ENCODE peak calls at places on chromosome X, in six cellular contexts. One of them, this sample, is unnamed.

GRCh38 chrX:96693407-96693806 is 8.8 kb downstream of the DIAPH2 start:
- DNase-seq in brain microvascular endothelial cell: no peak
- DNase-seq in CD8-positive, alpha-beta T cell: no peak
- DNase-seq in CD4-positive, alpha-beta T cell: no peak
- DNase-seq in fibroblast of lung: no peak
- DNase-seq in right atrium auricular region: no peak
- DNase-seq in this sample: no peak

GRCh38 chrX:126448681-126449080 is 103.9 kb downstream of the DCAF12L1 start:
- DNase-seq in fibroblast of lung: no peak
- DNase-seq in brain microvascular endothelial cell: no peak
- DNase-seq in CD4-positive, alpha-beta T cell: no peak
- DNase-seq in right atrium auricular region: peak; percentile 16
- DNase-seq in CD8-positive, alpha-beta T cell: no peak
- DNase-seq in this sample: no peak

GRCh38 chrX:80812176-80812575 is 2.5 kb upstream of the BRWD3 start:
- DNase-seq in CD8-positive, alpha-beta T cell: peak; percentile 31
- DNase-seq in CD4-positive, alpha-beta T cell: no peak
- DNase-seq in right atrium auricular region: no peak
- DNase-seq in fibroblast of lung: peak; percentile 26
- DNase-seq in brain microvascular endothelial cell: peak; percentile 46
- DNase-seq in this sample: peak; percentile 54

GRCh38 chrX:12138366-12139313 is at the start of gene FRMPD4:
- DNase-seq in fibroblast of lung: no peak
- DNase-seq in right atrium auricular region: no peak
- DNase-seq in CD8-positive, alpha-beta T cell: no peak
- DNase-seq in CD4-positive, alpha-beta T cell: no peak
- DNase-seq in brain microvascular endothelial cell: no peak
- DNase-seq in this sample: no peak

GRCh38 chrX:30570505-30570904 is 7.1 kb downstream of the TASL start:
- DNase-seq in fibroblast of lung: peak; percentile 33
- DNase-seq in right atrium auricular region: no peak
- DNase-seq in brain microvascular endothelial cell: peak; percentile 6
- DNase-seq in CD4-positive, alpha-beta T cell: no peak
- DNase-seq in CD8-positive, alpha-beta T cell: no peak
- DNase-seq in this sample: no peak

GRCh38 chrX:1452497-1453389 is at the start of gene ASMTL:
- DNase-seq in CD4-positive, alpha-beta T cell: peak; percentile 100
- DNase-seq in right atrium auricular region: peak; percentile 99
- DNase-seq in CD8-positive, alpha-beta T cell: peak; percentile 100
- DNase-seq in fibroblast of lung: peak; percentile 100
- DNase-seq in brain microvascular endothelial cell: peak; percentile 97
- DNase-seq in this sample: peak; percentile 100

GRCh38 chrX:11215191-11215921 is 77.9 kb upstream of the AMELX start:
- DNase-seq in right atrium auricular region: no peak
- DNase-seq in CD8-positive, alpha-beta T cell: no peak
- DNase-seq in fibroblast of lung: no peak
- DNase-seq in brain microvascular endothelial cell: no peak
- DNase-seq in CD4-positive, alpha-beta T cell: no peak
- DNase-seq in this sample: no peak

GRCh38 chrX:14897042-14897441 is 23.8 kb downstream of the MOSPD2 start:
- DNase-seq in right atrium auricular region: no peak
- DNase-seq in CD8-positive, alpha-beta T cell: no peak
- DNase-seq in brain microvascular endothelial cell: no peak
- DNase-seq in fibroblast of lung: no peak
- DNase-seq in CD4-positive, alpha-beta T cell: no peak
- DNase-seq in this sample: no peak

GRCh38 chrX:56729152-56729557 is at the start of gene NBDY:
- DNase-seq in fibroblast of lung: peak; percentile 50
- DNase-seq in CD4-positive, alpha-beta T cell: peak; percentile 15
- DNase-seq in right atrium auricular region: peak; percentile 62
- DNase-seq in CD8-positive, alpha-beta T cell: peak; percentile 27
- DNase-seq in brain microvascular endothelial cell: peak; percentile 37
- DNase-seq in this sample: no peak

GRCh38 chrX:51643377-51643776 is 24.7 kb upstream of the CENPVL3 start:
- DNase-seq in fibroblast of lung: no peak
- DNase-seq in brain microvascular endothelial cell: no peak
- DNase-seq in right atrium auricular region: no peak
- DNase-seq in CD4-positive, alpha-beta T cell: no peak
- DNase-seq in CD8-positive, alpha-beta T cell: no peak
- DNase-seq in this sample: no peak

DNA sequence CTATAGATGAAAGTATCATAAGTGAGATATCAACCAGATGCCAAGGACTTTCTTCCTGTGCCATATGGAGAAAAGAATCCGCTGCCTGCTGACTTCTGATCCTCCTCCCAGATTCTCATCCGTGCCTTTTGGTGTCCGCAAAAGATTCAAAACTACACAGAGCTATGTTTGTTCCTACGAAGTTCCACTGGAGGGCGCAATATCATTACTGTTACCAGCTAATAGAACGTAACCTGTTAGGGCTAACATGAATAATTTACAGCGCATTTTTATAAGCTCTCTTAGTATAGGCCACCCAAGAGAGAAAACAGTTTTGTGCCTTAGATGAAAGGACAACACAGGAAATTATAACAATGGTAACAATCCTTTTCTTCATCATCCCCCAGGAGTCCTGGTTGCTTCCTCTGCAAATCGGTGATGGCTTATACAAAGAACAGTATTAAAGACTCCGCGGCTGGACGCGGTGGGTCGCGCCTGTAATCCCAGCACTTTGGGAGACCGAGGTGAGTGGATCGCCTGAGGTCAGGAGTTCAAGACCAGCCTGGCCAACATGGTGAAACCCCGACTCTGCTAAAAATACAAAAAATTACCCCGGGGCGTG is 22.8 kb upstream of the CENPVL3 start:
- DNase-seq in fibroblast of lung: peak; percentile 64
- DNase-seq in right atrium auricular region: no peak
- DNase-seq in brain microvascular endothelial cell: peak; percentile 32
- DNase-seq in CD8-positive, alpha-beta T cell: no peak
- DNase-seq in CD4-positive, alpha-beta T cell: no peak
- DNase-seq in this sample: no peak
- TF ChIP-seq CTCF in fibroblast of lung: peak; percentile 42
- TF ChIP-seq CTCF in right atrium auricular region: no peak
- TF ChIP-seq CTCF in brain microvascular endothelial cell: peak; percentile 49
- TF ChIP-seq CTCF in CD8-positive, alpha-beta T cell: peak; percentile 27
- TF ChIP-seq CTCF in CD4-positive, alpha-beta T cell: peak; percentile 34
- TF ChIP-seq CTCF in this sample: peak; percentile 13

DNA sequence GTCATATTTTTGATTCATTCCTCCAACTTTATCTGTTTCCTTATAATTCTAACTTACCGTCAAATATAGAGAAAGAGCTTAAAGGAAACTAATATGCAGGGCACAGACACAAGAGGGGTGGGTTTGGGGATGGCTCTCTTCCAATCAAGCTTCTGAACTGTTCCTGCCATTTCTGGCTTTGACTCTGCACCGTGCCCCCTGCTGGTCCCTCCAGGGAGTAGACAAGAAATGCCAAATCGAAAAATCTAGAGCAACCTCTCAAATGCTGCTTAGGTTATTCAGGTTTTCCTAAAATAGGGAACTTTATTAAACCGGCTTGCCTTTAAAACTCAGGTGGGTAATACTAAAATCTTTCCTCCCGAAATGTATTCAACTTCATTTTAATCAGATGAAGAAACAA is 39.8 kb upstream of the VCX3A start:
- DNase-seq in CD4-positive, alpha-beta T cell: no peak
- DNase-seq in right atrium auricular region: no peak
- DNase-seq in CD8-positive, alpha-beta T cell: no peak
- DNase-seq in brain microvascular endothelial cell: no peak
- DNase-seq in fibroblast of lung: no peak
- DNase-seq in this sample: no peak
- TF ChIP-seq CTCF in CD4-positive, alpha-beta T cell: no peak
- TF ChIP-seq CTCF in right atrium auricular region: no peak
- TF ChIP-seq CTCF in CD8-positive, alpha-beta T cell: no peak
- TF ChIP-seq CTCF in brain microvascular endothelial cell: peak; percentile 40
- TF ChIP-seq CTCF in fibroblast of lung: no peak
- TF ChIP-seq CTCF in this sample: no peak

GRCh38 chrX:69538321-69538876 is 34.3 kb downstream of the NALF2 start:
- DNase-seq in right atrium auricular region: peak; percentile 62
- DNase-seq in brain microvascular endothelial cell: peak; percentile 12
- DNase-seq in CD4-positive, alpha-beta T cell: peak; percentile 54
- DNase-seq in fibroblast of lung: peak; percentile 58
- DNase-seq in CD8-positive, alpha-beta T cell: peak; percentile 68
- DNase-seq in this sample: peak; percentile 47
- TF ChIP-seq CTCF in right atrium auricular region: peak; percentile 73
- TF ChIP-seq CTCF in brain microvascular endothelial cell: peak; percentile 80
- TF ChIP-seq CTCF in CD4-positive, alpha-beta T cell: peak; percentile 45
- TF ChIP-seq CTCF in fibroblast of lung: peak; percentile 59
- TF ChIP-seq CTCF in CD8-positive, alpha-beta T cell: peak; percentile 40
- TF ChIP-seq CTCF in this sample: peak; percentile 56

GRCh38 chrX:150365051-150365952 is 2.2 kb downstream of the MAMLD1 start:
- DNase-seq in fibroblast of lung: peak; percentile 66
- DNase-seq in brain microvascular endothelial cell: peak; percentile 28
- DNase-seq in CD4-positive, alpha-beta T cell: peak; percentile 55
- DNase-seq in CD8-positive, alpha-beta T cell: peak; percentile 69
- DNase-seq in right atrium auricular region: no peak
- DNase-seq in this sample: no peak
- TF ChIP-seq CTCF in fibroblast of lung: peak; percentile 40
- TF ChIP-seq CTCF in brain microvascular endothelial cell: peak; percentile 39
- TF ChIP-seq CTCF in CD4-positive, alpha-beta T cell: peak; percentile 47
- TF ChIP-seq CTCF in CD8-positive, alpha-beta T cell: peak; percentile 15
- TF ChIP-seq CTCF in right atrium auricular region: peak; percentile 36
- TF ChIP-seq CTCF in this sample: peak; percentile 55

GRCh38 chrX:8808661-8809060 is 7.5 kb upstream of the FAM9A start:
- DNase-seq in brain microvascular endothelial cell: no peak
- DNase-seq in fibroblast of lung: no peak
- DNase-seq in CD8-positive, alpha-beta T cell: no peak
- DNase-seq in CD4-positive, alpha-beta T cell: no peak
- DNase-seq in right atrium auricular region: no peak
- DNase-seq in this sample: no peak
- TF ChIP-seq CTCF in brain microvascular endothelial cell: no peak
- TF ChIP-seq CTCF in fibroblast of lung: no peak
- TF ChIP-seq CTCF in CD8-positive, alpha-beta T cell: no peak
- TF ChIP-seq CTCF in CD4-positive, alpha-beta T cell: no peak
- TF ChIP-seq CTCF in right atrium auricular region: no peak
- TF ChIP-seq CTCF in this sample: no peak

GRCh38 chrX:95318882-95319281 is 1365.8 kb upstream of the DIAPH2 start:
- DNase-seq in CD4-positive, alpha-beta T cell: no peak
- DNase-seq in brain microvascular endothelial cell: no peak
- DNase-seq in CD8-positive, alpha-beta T cell: no peak
- DNase-seq in right atrium auricular region: no peak
- DNase-seq in fibroblast of lung: no peak
- DNase-seq in this sample: no peak
- TF ChIP-seq CTCF in CD4-positive, alpha-beta T cell: no peak
- TF ChIP-seq CTCF in brain microvascular endothelial cell: peak; percentile 6
- TF ChIP-seq CTCF in CD8-positive, alpha-beta T cell: no peak
- TF ChIP-seq CTCF in right atrium auricular region: no peak
- TF ChIP-seq CTCF in fibroblast of lung: no peak
- TF ChIP-seq CTCF in this sample: no peak

DNA sequence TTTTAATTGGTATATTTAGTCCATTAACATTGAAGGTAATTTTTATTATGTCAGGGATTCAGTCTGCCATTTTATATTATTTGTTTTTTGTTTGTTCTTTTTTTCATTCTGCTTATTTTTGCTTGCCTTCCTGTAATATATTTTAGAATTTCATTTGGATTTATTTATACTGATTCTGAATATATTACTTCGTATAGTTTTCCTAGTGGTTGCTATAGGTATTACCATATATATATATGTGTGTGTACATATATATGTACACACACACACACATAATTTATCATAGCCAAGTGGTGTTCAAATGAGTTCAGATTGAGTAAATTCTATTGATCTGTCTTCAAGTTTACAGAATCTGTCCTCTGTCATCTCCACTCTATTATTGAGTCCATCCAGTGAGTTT is 11.2 kb downstream of the CITED1 start:
- DNase-seq in CD4-positive, alpha-beta T cell: no peak
- DNase-seq in CD8-positive, alpha-beta T cell: no peak
- DNase-seq in fibroblast of lung: no peak
- DNase-seq in brain microvascular endothelial cell: no peak
- DNase-seq in right atrium auricular region: no peak
- DNase-seq in this sample: no peak
- TF ChIP-seq CTCF in CD4-positive, alpha-beta T cell: no peak
- TF ChIP-seq CTCF in CD8-positive, alpha-beta T cell: no peak
- TF ChIP-seq CTCF in fibroblast of lung: no peak
- TF ChIP-seq CTCF in brain microvascular endothelial cell: no peak
- TF ChIP-seq CTCF in right atrium auricular region: no peak
- TF ChIP-seq CTCF in this sample: peak; percentile 34

GRCh38 chrX:105698386-105698785 is 124.0 kb upstream of the NRK start:
- DNase-seq in brain microvascular endothelial cell: peak; percentile 9
- DNase-seq in CD4-positive, alpha-beta T cell: no peak
- DNase-seq in right atrium auricular region: no peak
- DNase-seq in fibroblast of lung: peak; percentile 34
- DNase-seq in CD8-positive, alpha-beta T cell: no peak
- DNase-seq in this sample: no peak

GRCh38 chrX:105706041-105706440 is 116.3 kb upstream of the NRK start:
- DNase-seq in fibroblast of lung: peak; percentile 65
- DNase-seq in brain microvascular endothelial cell: no peak
- DNase-seq in CD8-positive, alpha-beta T cell: no peak
- DNase-seq in right atrium auricular region: no peak
- DNase-seq in CD4-positive, alpha-beta T cell: no peak
- DNase-seq in this sample: no peak

GRCh38 chrX:105700316-105700715 is 122.0 kb upstream of the NRK start:
- DNase-seq in CD4-positive, alpha-beta T cell: no peak
- DNase-seq in right atrium auricular region: no peak
- DNase-seq in brain microvascular endothelial cell: no peak
- DNase-seq in fibroblast of lung: no peak
- DNase-seq in CD8-positive, alpha-beta T cell: no peak
- DNase-seq in this sample: no peak

GRCh38 chrX:105701310-105702052 is 120.9 kb upstream of the NRK start:
- DNase-seq in CD8-positive, alpha-beta T cell: no peak
- DNase-seq in CD4-positive, alpha-beta T cell: no peak
- DNase-seq in brain microvascular endothelial cell: no peak
- DNase-seq in right atrium auricular region: no peak
- DNase-seq in fibroblast of lung: peak; percentile 46
- DNase-seq in this sample: no peak

GRCh38 chrX:105703876-105704275 is 118.5 kb upstream of the NRK start:
- DNase-seq in brain microvascular endothelial cell: no peak
- DNase-seq in CD8-positive, alpha-beta T cell: no peak
- DNase-seq in fibroblast of lung: peak; percentile 59
- DNase-seq in right atrium auricular region: no peak
- DNase-seq in CD4-positive, alpha-beta T cell: no peak
- DNase-seq in this sample: no peak
- TF ChIP-seq CTCF in brain microvascular endothelial cell: no peak
- TF ChIP-seq CTCF in CD8-positive, alpha-beta T cell: no peak
- TF ChIP-seq CTCF in fibroblast of lung: no peak
- TF ChIP-seq CTCF in right atrium auricular region: no peak
- TF ChIP-seq CTCF in CD4-positive, alpha-beta T cell: no peak
- TF ChIP-seq CTCF in this sample: no peak

DNA sequence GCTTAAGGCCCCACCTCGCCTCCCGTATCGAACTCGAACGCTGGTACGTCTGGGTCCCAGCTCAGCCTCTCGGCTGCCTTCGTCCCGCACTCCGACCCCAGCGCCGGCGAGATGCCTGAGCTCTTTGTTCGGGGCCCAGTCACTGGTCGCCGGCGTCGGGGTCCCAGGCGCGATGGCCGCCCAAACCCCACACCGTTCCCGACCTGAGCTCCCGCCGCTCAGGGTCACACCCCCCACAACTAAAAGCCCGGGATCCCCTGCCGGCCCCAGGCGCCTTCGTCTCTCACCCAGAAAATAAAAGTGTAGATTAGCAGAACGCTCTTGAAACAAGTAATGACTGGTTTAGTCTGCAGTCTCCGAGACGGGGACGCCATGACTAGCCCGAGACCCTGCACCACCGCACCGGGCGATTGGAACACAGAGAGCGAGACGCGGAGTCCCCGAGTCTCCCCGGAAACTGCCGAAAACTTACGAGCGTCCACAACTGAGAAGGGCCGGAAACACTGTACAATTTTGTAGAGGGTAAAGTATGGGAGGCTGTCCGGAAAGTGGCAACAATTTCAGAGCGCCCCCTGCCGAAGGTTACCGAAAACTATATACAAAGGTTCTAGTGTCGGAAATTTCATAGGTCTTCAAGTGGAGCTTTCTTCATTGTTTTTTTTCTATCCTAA is at the start of gene TSPAN6:
- DNase-seq in fibroblast of lung: peak; percentile 89
- DNase-seq in CD8-positive, alpha-beta T cell: peak; percentile 70
- DNase-seq in right atrium auricular region: peak; percentile 83
- DNase-seq in CD4-positive, alpha-beta T cell: peak; percentile 72
- DNase-seq in brain microvascular endothelial cell: peak; percentile 89
- DNase-seq in this sample: no peak
- TF ChIP-seq CTCF in fibroblast of lung: peak; percentile 50
- TF ChIP-seq CTCF in CD8-positive, alpha-beta T cell: peak; percentile 19
- TF ChIP-seq CTCF in right atrium auricular region: no peak
- TF ChIP-seq CTCF in CD4-positive, alpha-beta T cell: peak; percentile 48
- TF ChIP-seq CTCF in brain microvascular endothelial cell: peak; percentile 61
- TF ChIP-seq CTCF in this sample: peak; percentile 28